ENCODE peak calls at places on chromosomes 16 and 17, in five cellular contexts. H is stomach, F is NCI-H1092 treated with DMSO at 0.1 percent for 48 hours, V is T-helper 2 cell, N is EL. X is an unnamed sample.

GRCh38 chr17:62165378-62165722 is 100.3 kb upstream of the MED13 start:
- DNase-seq in H (no peak), F (no peak), V (no peak), N (no peak), X (no peak)

GRCh38 chr17:42563543-42563942 is 1.6 kb downstream of the COASY start:
- DNase-seq in H (peak), F (no peak), V (no peak), N (peak), X (no peak)

GRCh38 chr17:1197781-1198490 is 18.2 kb upstream of the ABR start:
- DNase-seq in H (peak), F (no peak), V (peak), N (no peak), X (no peak)

GRCh38 chr16:56275801-56276200 is 84.5 kb downstream of the GNAO1 start:
- DNase-seq in H (no peak), F (no peak), V (no peak), N (no peak), X (no peak)

GRCh38 chr16:63922563-63922962 is 1199.3 kb downstream of the CDH11 start:
- DNase-seq in H (no peak), F (no peak), V (no peak), N (peak), X (no peak)

GRCh38 chr16:29809850-29810698 is 1.9 kb upstream of the PRRT2 start:
- DNase-seq in H (no peak), F (no peak), V (peak), N (no peak), X (no peak)

GRCh38 chr16:51816929-51817328 is 665.9 kb upstream of the SALL1 start:
- DNase-seq in H (no peak), F (no peak), V (no peak), N (no peak), X (no peak)

GRCh38 chr17:46270032-46270431 is 24.9 kb upstream of the LRRC37A start:
- DNase-seq in H (no peak), F (peak), V (no peak), N (no peak), X (no peak)

GRCh38 chr16:6206080-6206479 is 1108.5 kb upstream of the EEF2KMT start:
- DNase-seq in H (no peak), F (no peak), V (no peak), N (no peak), X (no peak)

GRCh38 chr16:50665128-50665878 is 15.8 kb downstream of the SNX20 start:
- DNase-seq in H (peak), F (peak), V (peak), N (peak), X (peak)

GRCh38 chr17:33302394-33302793 is 9.3 kb upstream of the ASIC2 start:
- DNase-seq in H (no peak), F (no peak), V (no peak), N (no peak), X (no peak)

GRCh38 chr16:73214825-73215481 is 167.0 kb upstream of the ZFHX3 start:
- DNase-seq in H (no peak), F (no peak), V (no peak), N (peak), X (peak)

GRCh38 chr16:27472091-27473020 is 70.4 kb downstream of the IL21R start:
- DNase-seq in H (no peak), F (no peak), V (no peak), N (no peak), X (no peak)

GRCh38 chr17:80498242-80498919 is 22.0 kb upstream of the NPTX1 start:
- DNase-seq in H (no peak), F (no peak), V (no peak), N (peak), X (no peak)

GRCh38 chr17:47857551-47858410 is 6.8 kb upstream of the SP6 start:
- DNase-seq in H (no peak), F (no peak), V (no peak), N (no peak), X (no peak)

GRCh38 chr17:77935121-77935571 is 23.4 kb upstream of the TNRC6C start:
- DNase-seq in H (no peak), F (peak), V (no peak), N (no peak), X (no peak)

GRCh38 chr16:79838860-79839259 is 238.3 kb upstream of the MAF start:
- DNase-seq in H (no peak), F (no peak), V (no peak), N (no peak), X (peak)

GRCh38 chr17:46742539-46743270 is 75.8 kb downstream of the WNT3 start:
- DNase-seq in H (no peak), F (no peak), V (no peak), N (peak), X (no peak)

GRCh38 chr16:49345829-49346228 is 27.8 kb upstream of the C16orf78 start:
- DNase-seq in H (no peak), F (no peak), V (no peak), N (no peak), X (no peak)